ENCODE peak calls at places on chromosome 18, in seven cellular contexts. One of them, this sample, is unnamed.
A peak's percentile ranks its signal among the peaks of the same experiment; 100 is the strongest.

GRCh38 chr18:5941869-5942268 is 46.5 kb upstream of the TMEM200C start:
- DNase-seq in activated CD4-positive, alpha-beta T cell treated with anti-CD3 and anti-CD28 coated beads, Interleukin-2, amount 10 ng/mL, durations not matched to agents 7 days and 5 days: no peak
- DNase-seq in NCI-H1417: no peak
- DNase-seq in small intestine: no peak
- DNase-seq in midbrain: no peak
- DNase-seq in OCI-LY7: no peak
- DNase-seq in GM13976: no peak
- DNase-seq in this sample: no peak

GRCh38 chr18:7926526-7926925 is 359.4 kb downstream of the PTPRM start:
- DNase-seq in activated CD4-positive, alpha-beta T cell treated with anti-CD3 and anti-CD28 coated beads, Interleukin-2, amount 10 ng/mL, durations not matched to agents 7 days and 5 days: no peak
- DNase-seq in NCI-H1417: peak; percentile 64
- DNase-seq in small intestine: peak; percentile 62
- DNase-seq in midbrain: no peak
- DNase-seq in OCI-LY7: no peak
- DNase-seq in GM13976: no peak
- DNase-seq in this sample: no peak

GRCh38 chr18:49744395-49744987 is 68.8 kb downstream of the ACAA2 start:
- DNase-seq in activated CD4-positive, alpha-beta T cell treated with anti-CD3 and anti-CD28 coated beads, Interleukin-2, amount 10 ng/mL, durations not matched to agents 7 days and 5 days: no peak
- DNase-seq in NCI-H1417: no peak
- DNase-seq in small intestine: no peak
- DNase-seq in midbrain: no peak
- DNase-seq in OCI-LY7: no peak
- DNase-seq in GM13976: no peak
- DNase-seq in this sample: no peak

GRCh38 chr18:22964116-22964515 is 31.0 kb downstream of the RBBP8 start:
- DNase-seq in activated CD4-positive, alpha-beta T cell treated with anti-CD3 and anti-CD28 coated beads, Interleukin-2, amount 10 ng/mL, durations not matched to agents 7 days and 5 days: no peak
- DNase-seq in NCI-H1417: no peak
- DNase-seq in small intestine: no peak
- DNase-seq in midbrain: no peak
- DNase-seq in OCI-LY7: no peak
- DNase-seq in GM13976: no peak
- DNase-seq in this sample: no peak

GRCh38 chr18:70419526-70419925 is 130.7 kb downstream of the SOCS6 start:
- DNase-seq in activated CD4-positive, alpha-beta T cell treated with anti-CD3 and anti-CD28 coated beads, Interleukin-2, amount 10 ng/mL, durations not matched to agents 7 days and 5 days: no peak
- DNase-seq in NCI-H1417: no peak
- DNase-seq in small intestine: peak; percentile 82
- DNase-seq in midbrain: no peak
- DNase-seq in OCI-LY7: no peak
- DNase-seq in GM13976: no peak
- DNase-seq in this sample: no peak

GRCh38 chr18:74623047-74623816 is 25.6 kb downstream of the ZNF407 start:
- DNase-seq in activated CD4-positive, alpha-beta T cell treated with anti-CD3 and anti-CD28 coated beads, Interleukin-2, amount 10 ng/mL, durations not matched to agents 7 days and 5 days: peak; percentile 34
- DNase-seq in NCI-H1417: peak; percentile 53
- DNase-seq in small intestine: peak; percentile 7
- DNase-seq in midbrain: no peak
- DNase-seq in OCI-LY7: no peak
- DNase-seq in GM13976: no peak
- DNase-seq in this sample: no peak

GRCh38 chr18:9787716-9788115 is 79.6 kb downstream of the RAB31 start:
- DNase-seq in activated CD4-positive, alpha-beta T cell treated with anti-CD3 and anti-CD28 coated beads, Interleukin-2, amount 10 ng/mL, durations not matched to agents 7 days and 5 days: no peak
- DNase-seq in NCI-H1417: no peak
- DNase-seq in small intestine: no peak
- DNase-seq in midbrain: no peak
- DNase-seq in OCI-LY7: no peak
- DNase-seq in GM13976: no peak
- DNase-seq in this sample: no peak

GRCh38 chr18:62437520-62438329 is 85.1 kb upstream of the ZCCHC2 start:
- DNase-seq in activated CD4-positive, alpha-beta T cell treated with anti-CD3 and anti-CD28 coated beads, Interleukin-2, amount 10 ng/mL, durations not matched to agents 7 days and 5 days: no peak
- DNase-seq in NCI-H1417: no peak
- DNase-seq in small intestine: no peak
- DNase-seq in midbrain: no peak
- DNase-seq in OCI-LY7: no peak
- DNase-seq in GM13976: no peak
- DNase-seq in this sample: no peak

GRCh38 chr18:48948112-48949050 is 2.4 kb downstream of the SMAD7 start:
- DNase-seq in activated CD4-positive, alpha-beta T cell treated with anti-CD3 and anti-CD28 coated beads, Interleukin-2, amount 10 ng/mL, durations not matched to agents 7 days and 5 days: peak; percentile 58
- DNase-seq in NCI-H1417: peak; percentile 85
- DNase-seq in small intestine: no peak
- DNase-seq in midbrain: peak; percentile 62
- DNase-seq in OCI-LY7: peak; percentile 60
- DNase-seq in GM13976: peak; percentile 81
- DNase-seq in this sample: no peak

GRCh38 chr18:3281456-3282400 is 19.8 kb downstream of the MYL12B start:
- DNase-seq in activated CD4-positive, alpha-beta T cell treated with anti-CD3 and anti-CD28 coated beads, Interleukin-2, amount 10 ng/mL, durations not matched to agents 7 days and 5 days: peak; percentile 49
- DNase-seq in NCI-H1417: peak; percentile 90
- DNase-seq in small intestine: peak; percentile 79
- DNase-seq in midbrain: peak; percentile 81
- DNase-seq in OCI-LY7: peak; percentile 91
- DNase-seq in GM13976: peak; percentile 62
- DNase-seq in this sample: peak; percentile 70

GRCh38 chr18:74476154-74476553 is 19.0 kb upstream of the DIPK1C start:
- DNase-seq in activated CD4-positive, alpha-beta T cell treated with anti-CD3 and anti-CD28 coated beads, Interleukin-2, amount 10 ng/mL, durations not matched to agents 7 days and 5 days: no peak
- DNase-seq in NCI-H1417: peak; percentile 23
- DNase-seq in small intestine: no peak
- DNase-seq in midbrain: peak; percentile 79
- DNase-seq in OCI-LY7: no peak
- DNase-seq in GM13976: no peak
- DNase-seq in this sample: no peak

GRCh38 chr18:56028514-56028913 is 440.5 kb upstream of the TCF4 start:
- DNase-seq in activated CD4-positive, alpha-beta T cell treated with anti-CD3 and anti-CD28 coated beads, Interleukin-2, amount 10 ng/mL, durations not matched to agents 7 days and 5 days: no peak
- DNase-seq in NCI-H1417: no peak
- DNase-seq in small intestine: no peak
- DNase-seq in midbrain: no peak
- DNase-seq in OCI-LY7: no peak
- DNase-seq in GM13976: no peak
- DNase-seq in this sample: no peak

GRCh38 chr18:596288-596881 is 403 bp upstream of the CLUL1 start:
- DNase-seq in activated CD4-positive, alpha-beta T cell treated with anti-CD3 and anti-CD28 coated beads, Interleukin-2, amount 10 ng/mL, durations not matched to agents 7 days and 5 days: no peak
- DNase-seq in NCI-H1417: peak; percentile 90
- DNase-seq in small intestine: peak; percentile 68
- DNase-seq in midbrain: no peak
- DNase-seq in OCI-LY7: peak; percentile 61
- DNase-seq in GM13976: peak; percentile 71
- DNase-seq in this sample: peak; percentile 89

GRCh38 chr18:3350021-3350420 is 88.1 kb downstream of the MYL12B start:
- DNase-seq in activated CD4-positive, alpha-beta T cell treated with anti-CD3 and anti-CD28 coated beads, Interleukin-2, amount 10 ng/mL, durations not matched to agents 7 days and 5 days: no peak
- DNase-seq in NCI-H1417: no peak
- DNase-seq in small intestine: no peak
- DNase-seq in midbrain: no peak
- DNase-seq in OCI-LY7: no peak
- DNase-seq in GM13976: no peak
- DNase-seq in this sample: no peak

GRCh38 chr18:35041752-35042379 is 653 bp downstream of the MAPRE2 start:
- DNase-seq in activated CD4-positive, alpha-beta T cell treated with anti-CD3 and anti-CD28 coated beads, Interleukin-2, amount 10 ng/mL, durations not matched to agents 7 days and 5 days: peak; percentile 32
- DNase-seq in NCI-H1417: peak; percentile 88
- DNase-seq in small intestine: no peak
- DNase-seq in midbrain: peak; percentile 53
- DNase-seq in OCI-LY7: no peak
- DNase-seq in GM13976: no peak
- DNase-seq in this sample: no peak

GRCh38 chr18:23710068-23710527 is 20.8 kb downstream of the LAMA3 start:
- DNase-seq in activated CD4-positive, alpha-beta T cell treated with anti-CD3 and anti-CD28 coated beads, Interleukin-2, amount 10 ng/mL, durations not matched to agents 7 days and 5 days: no peak
- DNase-seq in NCI-H1417: no peak
- DNase-seq in small intestine: peak; percentile 47
- DNase-seq in midbrain: no peak
- DNase-seq in OCI-LY7: no peak
- DNase-seq in GM13976: no peak
- DNase-seq in this sample: no peak

This sample was measured in NCI-H1436.